ENCODE peak calls at places on chromosomes 4 and X, in ten cellular contexts. R, W, J, P, E, O, H, Z, G and V are unnamed samples.

GRCh38 chr4:4271912-4272311 is 18.0 kb downstream of the LYAR start:
- DNase-seq in O (peak), W (no peak), G (peak), J (no peak), R (no peak), P (no peak), H (no peak), Z (no peak), E (peak), V (peak)

GRCh38 chrX:103658681-103659433 is 27.6 kb downstream of the MORF4L2 start:
- DNase-seq in J (no peak), G (no peak), W (no peak), E (no peak), O (no peak), H (no peak), P (no peak), R (no peak), Z (no peak), V (no peak)

GRCh38 chr4:38902695-38903094 is 35.1 kb downstream of the FAM114A1 start:
- DNase-seq in G (no peak), H (no peak), O (no peak), W (no peak), E (no peak), P (no peak), R (peak), Z (no peak), J (no peak), V (peak)

GRCh38 chrX:74537011-74537390 is 77.4 kb downstream of the RLIM start:
- DNase-seq in G (peak), E (no peak), J (peak), Z (no peak), R (no peak), W (no peak), P (no peak), O (no peak), H (peak), V (no peak)

GRCh38 chr4:59772740-59773139 is 1427.4 kb upstream of the ADGRL3 start:
- DNase-seq in H (no peak), Z (no peak), O (no peak), G (no peak), P (no peak), W (no peak), E (no peak), J (no peak), R (no peak), V (no peak)

GRCh38 chr4:81166431-81166830 is 48.6 kb downstream of the PRKG2 start:
- DNase-seq in E (no peak), Z (no peak), H (no peak), R (no peak), W (no peak), G (no peak), O (no peak), J (no peak), P (no peak), V (peak)

GRCh38 chrX:39199429-39199828 is 398.2 kb downstream of the MID1IP1 start:
- DNase-seq in Z (no peak), W (no peak), E (no peak), J (no peak), R (no peak), O (no peak), G (no peak), P (no peak), H (no peak), V (no peak)

GRCh38 chr4:152983774-152984411 is 47.8 kb downstream of the FHDC1 start:
- DNase-seq in J (peak), P (no peak), R (peak), Z (no peak), G (peak), O (no peak), H (no peak), W (no peak), E (no peak), V (peak)

GRCh38 chrX:73768886-73769285 is 205.9 kb downstream of the CHIC1 start:
- DNase-seq in H (no peak), Z (no peak), O (no peak), G (no peak), W (no peak), R (no peak), E (no peak), P (no peak), J (no peak), V (no peak)

GRCh38 chr4:78901882-78902281 is 37.4 kb downstream of the PAQR3 start:
- DNase-seq in O (no peak), H (no peak), E (no peak), J (no peak), W (no peak), Z (no peak), P (no peak), R (no peak), G (no peak), V (no peak)

GRCh38 chr4:1381181-1381621 is 25.0 kb downstream of the NKX1-1 start:
- DNase-seq in Z (peak), E (no peak), O (peak), W (peak), H (no peak), G (no peak), J (no peak), P (no peak), R (no peak), V (no peak)

GRCh38 chrX:47316276-47317025 is 53.9 kb upstream of the ZNF157 start:
- DNase-seq in G (peak), E (no peak), W (no peak), J (no peak), Z (no peak), H (peak), O (no peak), P (no peak), R (no peak), V (no peak)

GRCh38 chr4:42519803-42520417 is 122.6 kb downstream of the SHISA3 start:
- DNase-seq in H (peak), P (peak), E (no peak), R (peak), Z (no peak), W (no peak), J (peak), O (no peak), G (peak), V (peak)

GRCh38 chr4:24956763-24957162 is 43.9 kb upstream of the CCDC149 start:
- DNase-seq in H (no peak), Z (no peak), E (no peak), P (no peak), O (no peak), J (no peak), W (no peak), G (no peak), R (no peak), V (no peak)

GRCh38 chrX:101462892-101463291 is 22.4 kb upstream of the ARMCX4 start:
- DNase-seq in P (no peak), Z (no peak), R (peak), J (peak), E (no peak), G (peak), W (no peak), O (no peak), H (no peak), V (peak)

GRCh38 chr4:6619466-6620255 is 20.8 kb upstream of the MRFAP1 start:
- DNase-seq in R (no peak), J (no peak), Z (peak), G (no peak), O (no peak), H (no peak), P (no peak), W (no peak), E (peak), V (no peak)

GRCh38 chrX:358651-359143 is 28.0 kb downstream of the PPP2R3B start:
- DNase-seq in E (peak), O (no peak), J (no peak), P (no peak), H (no peak), G (no peak), R (no peak), Z (no peak), W (peak), V (no peak)

GRCh38 chr4:3026531-3026930 is 47.8 kb downstream of the HTT-AS start:
- DNase-seq in P (no peak), R (no peak), O (no peak), Z (no peak), G (no peak), W (peak), E (no peak), H (no peak), J (no peak), V (no peak)

GRCh38 chr4:89998350-89999098 is 103.9 kb downstream of the MMRN1 start:
- DNase-seq in O (no peak), R (no peak), P (no peak), Z (no peak), W (no peak), H (no peak), G (no peak), E (no peak), J (no peak), V (no peak)

GRCh38 chr4:41839945-41840854 is 91.7 kb upstream of the PHOX2B start:
- DNase-seq in R (peak), J (no peak), E (no peak), O (no peak), W (no peak), H (no peak), G (no peak), P (peak), Z (no peak), V (peak)

GRCh38 chr4:144578681-144579080 is 67.3 kb upstream of the HHIP start:
- DNase-seq in R (peak), W (no peak), P (no peak), Z (no peak), E (no peak), J (peak), O (no peak), H (no peak), G (peak), V (no peak)

GRCh38 chr4:144574509-144574908 is 71.4 kb upstream of the HHIP start:
- DNase-seq in W (no peak), P (no peak), E (no peak), H (no peak), R (no peak), Z (no peak), G (no peak), O (no peak), J (no peak), V (no peak)

GRCh38 chr4:144572660-144573059 is 73.3 kb upstream of the HHIP start:
- DNase-seq in W (no peak), H (peak), P (no peak), R (no peak), Z (no peak), O (no peak), J (no peak), E (no peak), G (no peak), V (no peak)

GRCh38 chr4:144574004-144574403 is 72.0 kb upstream of the HHIP start:
- DNase-seq in R (no peak), Z (no peak), J (no peak), O (no peak), E (no peak), P (no peak), H (no peak), G (no peak), W (no peak), V (no peak)

DNA sequence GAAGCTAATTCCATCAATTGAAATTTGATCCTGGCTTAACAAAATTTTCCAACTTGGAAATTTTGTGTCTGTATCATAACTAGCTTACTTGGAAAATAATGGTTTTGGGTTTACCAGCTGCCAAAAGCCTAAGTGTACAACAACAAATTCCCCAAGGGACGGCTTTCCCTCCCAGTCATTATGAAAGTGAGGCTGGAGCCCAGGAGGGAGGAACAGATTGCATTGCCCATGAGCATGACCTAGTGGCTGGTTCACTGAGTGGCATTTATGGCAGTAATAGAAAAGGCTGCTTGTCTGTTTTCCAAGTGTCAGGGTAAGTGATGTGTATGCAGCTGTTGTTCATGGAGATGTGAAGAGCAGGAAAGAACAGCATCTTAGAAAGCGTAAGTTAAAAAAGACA is 70.8 kb upstream of the HHIP start:
- DNase-seq in J (no peak), W (no peak), H (no peak), O (no peak), P (no peak), Z (no peak), R (no peak), G (no peak), E (no peak), V (peak)
- TF ChIP-seq CTCF in J (no peak), W (no peak), H (no peak), O (no peak), P (no peak), Z (no peak), R (peak), G (peak), E (no peak), V (no peak)

DNA sequence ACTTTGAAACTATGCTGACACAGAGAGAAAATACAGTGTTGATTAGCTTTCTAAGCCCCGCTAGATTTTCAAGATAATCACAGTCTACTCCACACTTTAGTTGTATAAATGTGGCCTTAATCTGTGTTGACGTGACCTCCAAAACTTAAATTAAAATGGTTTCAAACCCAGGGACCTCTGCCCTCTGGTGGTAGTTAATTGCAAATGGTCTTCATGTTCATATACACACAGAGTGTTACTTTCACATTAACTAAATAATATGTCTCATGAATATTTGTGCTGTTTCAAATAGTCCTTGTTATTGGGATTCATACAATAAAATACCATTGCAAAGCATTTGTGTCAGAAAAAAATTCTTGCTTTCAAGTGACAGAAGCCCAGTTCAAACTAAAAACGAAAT is 64.3 kb downstream of the TASL start:
- DNase-seq in H (no peak), R (peak), J (no peak), O (no peak), E (no peak), W (no peak), P (no peak), G (no peak), Z (no peak), V (peak)
- TF ChIP-seq CTCF in H (peak), R (peak), J (peak), O (peak), E (peak), W (no peak), P (peak), G (peak), Z (peak), V (peak)

GRCh38 chr4:97851115-97851514 is 292.2 kb downstream of the STPG2 start:
- DNase-seq in W (no peak), E (no peak), J (no peak), P (no peak), G (no peak), H (no peak), R (no peak), O (no peak), Z (no peak), V (no peak)
- TF ChIP-seq CTCF in W (no peak), E (no peak), J (no peak), P (no peak), G (no peak), H (no peak), R (no peak), O (no peak), Z (no peak), V (no peak)

GRCh38 chrX:9180623-9181022 is 146.7 kb upstream of the FAM9B start:
- DNase-seq in G (no peak), R (no peak), J (no peak), P (no peak), W (no peak), Z (no peak), H (peak), E (no peak), O (no peak), V (no peak)
- TF ChIP-seq CTCF in G (no peak), R (no peak), J (no peak), P (no peak), W (no peak), Z (no peak), H (no peak), E (no peak), O (no peak), V (no peak)